ENCODE peak calls at places on chromosomes 12 and 14, in ten cellular contexts. One of them, this sample, is unnamed.

GRCh38 chr12:110908377-110909136 is 11.8 kb downstream of the MYL2 start:
- DNase-seq in NB4: no peak
- DNase-seq in HFF-Myc: no peak
- DNase-seq in astrocyte of the spinal cord: no peak
- DNase-seq in left ventricle myocardium inferior: peak; percentile 55
- DNase-seq in upper lobe of right lung: no peak
- DNase-seq in CD8-positive, alpha-beta memory T cell: no peak
- DNase-seq in PC-9: no peak
- DNase-seq in CD8-positive, alpha-beta T cell: no peak
- DNase-seq in endodermal cell: no peak
- DNase-seq in this sample: no peak

GRCh38 chr12:109553929-109554500 is 19.3 kb downstream of the MMAB start:
- DNase-seq in NB4: no peak
- DNase-seq in HFF-Myc: no peak
- DNase-seq in astrocyte of the spinal cord: no peak
- DNase-seq in left ventricle myocardium inferior: no peak
- DNase-seq in upper lobe of right lung: no peak
- DNase-seq in CD8-positive, alpha-beta memory T cell: no peak
- DNase-seq in PC-9: no peak
- DNase-seq in CD8-positive, alpha-beta T cell: no peak
- DNase-seq in endodermal cell: no peak
- DNase-seq in this sample: no peak

GRCh38 chr12:87280356-87280755 is 748.8 kb downstream of the C12orf50 start:
- DNase-seq in NB4: peak; percentile 48
- DNase-seq in HFF-Myc: no peak
- DNase-seq in astrocyte of the spinal cord: no peak
- DNase-seq in left ventricle myocardium inferior: no peak
- DNase-seq in upper lobe of right lung: no peak
- DNase-seq in CD8-positive, alpha-beta memory T cell: no peak
- DNase-seq in PC-9: no peak
- DNase-seq in CD8-positive, alpha-beta T cell: no peak
- DNase-seq in endodermal cell: no peak
- DNase-seq in this sample: no peak

GRCh38 chr12:104718581-104718980 is 239.5 kb downstream of the SLC41A2 start:
- DNase-seq in NB4: no peak
- DNase-seq in HFF-Myc: no peak
- DNase-seq in astrocyte of the spinal cord: peak; percentile 55
- DNase-seq in left ventricle myocardium inferior: no peak
- DNase-seq in upper lobe of right lung: no peak
- DNase-seq in CD8-positive, alpha-beta memory T cell: no peak
- DNase-seq in PC-9: no peak
- DNase-seq in CD8-positive, alpha-beta T cell: no peak
- DNase-seq in endodermal cell: no peak
- DNase-seq in this sample: no peak

GRCh38 chr12:124369055-124369900 is 74.4 kb downstream of the RFLNA start:
- DNase-seq in NB4: no peak
- DNase-seq in HFF-Myc: no peak
- DNase-seq in astrocyte of the spinal cord: peak; percentile 97
- DNase-seq in left ventricle myocardium inferior: peak; percentile 92
- DNase-seq in upper lobe of right lung: peak; percentile 94
- DNase-seq in CD8-positive, alpha-beta memory T cell: no peak
- DNase-seq in PC-9: peak; percentile 100
- DNase-seq in CD8-positive, alpha-beta T cell: no peak
- DNase-seq in endodermal cell: no peak
- DNase-seq in this sample: peak; percentile 92

GRCh38 chr12:65956056-65956738 is 131.9 kb downstream of the HMGA2 start:
- DNase-seq in NB4: no peak
- DNase-seq in HFF-Myc: no peak
- DNase-seq in astrocyte of the spinal cord: no peak
- DNase-seq in left ventricle myocardium inferior: no peak
- DNase-seq in upper lobe of right lung: no peak
- DNase-seq in CD8-positive, alpha-beta memory T cell: no peak
- DNase-seq in PC-9: no peak
- DNase-seq in CD8-positive, alpha-beta T cell: no peak
- DNase-seq in endodermal cell: no peak
- DNase-seq in this sample: no peak

GRCh38 chr14:31159682-31160296 is 47.8 kb downstream of the HECTD1 start:
- DNase-seq in NB4: no peak
- DNase-seq in HFF-Myc: peak; percentile 24
- DNase-seq in astrocyte of the spinal cord: peak; percentile 19
- DNase-seq in left ventricle myocardium inferior: no peak
- DNase-seq in upper lobe of right lung: no peak
- DNase-seq in CD8-positive, alpha-beta memory T cell: no peak
- DNase-seq in PC-9: no peak
- DNase-seq in CD8-positive, alpha-beta T cell: no peak
- DNase-seq in endodermal cell: no peak
- DNase-seq in this sample: peak; percentile 77

GRCh38 chr12:30423330-30423729 is 272.3 kb downstream of the IPO8 start:
- DNase-seq in NB4: no peak
- DNase-seq in HFF-Myc: no peak
- DNase-seq in astrocyte of the spinal cord: no peak
- DNase-seq in left ventricle myocardium inferior: no peak
- DNase-seq in upper lobe of right lung: no peak
- DNase-seq in CD8-positive, alpha-beta memory T cell: no peak
- DNase-seq in PC-9: no peak
- DNase-seq in CD8-positive, alpha-beta T cell: no peak
- DNase-seq in endodermal cell: no peak
- DNase-seq in this sample: no peak

GRCh38 chr14:59425322-59425945 is 39.7 kb downstream of the GPR135 start:
- DNase-seq in NB4: peak; percentile 81
- DNase-seq in HFF-Myc: no peak
- DNase-seq in astrocyte of the spinal cord: no peak
- DNase-seq in left ventricle myocardium inferior: peak; percentile 38
- DNase-seq in upper lobe of right lung: no peak
- DNase-seq in CD8-positive, alpha-beta memory T cell: no peak
- DNase-seq in PC-9: no peak
- DNase-seq in CD8-positive, alpha-beta T cell: no peak
- DNase-seq in endodermal cell: no peak
- DNase-seq in this sample: peak; percentile 71

GRCh38 chr12:76908303-76909017 is 29.6 kb upstream of the CSRP2 start:
- DNase-seq in NB4: no peak
- DNase-seq in HFF-Myc: no peak
- DNase-seq in astrocyte of the spinal cord: no peak
- DNase-seq in left ventricle myocardium inferior: no peak
- DNase-seq in upper lobe of right lung: no peak
- DNase-seq in CD8-positive, alpha-beta memory T cell: no peak
- DNase-seq in PC-9: no peak
- DNase-seq in CD8-positive, alpha-beta T cell: no peak
- DNase-seq in endodermal cell: peak; percentile 63
- DNase-seq in this sample: no peak

GRCh38 chr14:32896979-32897723 is 41.5 kb upstream of the NPAS3 start:
- DNase-seq in NB4: no peak
- DNase-seq in HFF-Myc: no peak
- DNase-seq in astrocyte of the spinal cord: peak; percentile 67
- DNase-seq in left ventricle myocardium inferior: no peak
- DNase-seq in upper lobe of right lung: no peak
- DNase-seq in CD8-positive, alpha-beta memory T cell: no peak
- DNase-seq in PC-9: no peak
- DNase-seq in CD8-positive, alpha-beta T cell: no peak
- DNase-seq in endodermal cell: no peak
- DNase-seq in this sample: peak; percentile 17

GRCh38 chr14:32898876-32899275 is 39.8 kb upstream of the NPAS3 start:
- DNase-seq in NB4: no peak
- DNase-seq in HFF-Myc: no peak
- DNase-seq in astrocyte of the spinal cord: no peak
- DNase-seq in left ventricle myocardium inferior: no peak
- DNase-seq in upper lobe of right lung: no peak
- DNase-seq in CD8-positive, alpha-beta memory T cell: no peak
- DNase-seq in PC-9: no peak
- DNase-seq in CD8-positive, alpha-beta T cell: no peak
- DNase-seq in endodermal cell: no peak
- DNase-seq in this sample: no peak

GRCh38 chr14:32900602-32901001 is 38.1 kb upstream of the NPAS3 start:
- DNase-seq in NB4: no peak
- DNase-seq in HFF-Myc: no peak
- DNase-seq in astrocyte of the spinal cord: no peak
- DNase-seq in left ventricle myocardium inferior: no peak
- DNase-seq in upper lobe of right lung: no peak
- DNase-seq in CD8-positive, alpha-beta memory T cell: no peak
- DNase-seq in PC-9: no peak
- DNase-seq in CD8-positive, alpha-beta T cell: no peak
- DNase-seq in endodermal cell: no peak
- DNase-seq in this sample: no peak

DNA sequence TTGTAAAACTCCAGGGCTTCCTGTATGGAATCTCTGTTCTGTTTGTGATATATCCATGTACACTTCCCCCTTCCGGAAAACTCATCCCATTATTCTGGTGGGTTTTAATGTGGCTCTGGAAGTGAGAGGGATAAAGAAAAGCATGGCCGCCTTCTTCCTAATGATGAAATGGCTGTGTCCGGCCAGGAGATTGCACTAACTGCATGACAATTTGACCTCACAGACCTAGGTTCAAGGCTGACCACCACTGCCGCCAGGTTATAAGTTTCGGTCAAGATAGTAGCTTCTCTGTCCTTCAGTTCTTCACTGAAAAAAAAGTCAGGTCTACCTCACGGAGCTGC is 41.0 kb upstream of the NPAS3 start:
- DNase-seq in NB4: no peak
- DNase-seq in HFF-Myc: no peak
- DNase-seq in astrocyte of the spinal cord: no peak
- DNase-seq in left ventricle myocardium inferior: no peak
- DNase-seq in upper lobe of right lung: no peak
- DNase-seq in CD8-positive, alpha-beta memory T cell: no peak
- DNase-seq in PC-9: no peak
- DNase-seq in CD8-positive, alpha-beta T cell: no peak
- DNase-seq in endodermal cell: no peak
- DNase-seq in this sample: no peak
- H3K4me3 ChIP-seq in NB4: no peak overlapping the region
- H3K4me3 ChIP-seq in HFF-Myc: peak overlapping the region; percentile 23
- H3K4me3 ChIP-seq in astrocyte of the spinal cord: peak overlapping the region; percentile 44
- H3K4me3 ChIP-seq in left ventricle myocardium inferior: peak overlapping the region; percentile 61
- H3K4me3 ChIP-seq in upper lobe of right lung: peak overlapping the region; percentile 53
- H3K4me3 ChIP-seq in CD8-positive, alpha-beta memory T cell: no peak overlapping the region
- H3K4me3 ChIP-seq in PC-9: peak overlapping the region; percentile 61
- H3K4me3 ChIP-seq in CD8-positive, alpha-beta T cell: no peak overlapping the region
- H3K4me3 ChIP-seq in endodermal cell: no peak overlapping the region
- H3K4me3 ChIP-seq in this sample: peak overlapping the region; percentile 51

DNA sequence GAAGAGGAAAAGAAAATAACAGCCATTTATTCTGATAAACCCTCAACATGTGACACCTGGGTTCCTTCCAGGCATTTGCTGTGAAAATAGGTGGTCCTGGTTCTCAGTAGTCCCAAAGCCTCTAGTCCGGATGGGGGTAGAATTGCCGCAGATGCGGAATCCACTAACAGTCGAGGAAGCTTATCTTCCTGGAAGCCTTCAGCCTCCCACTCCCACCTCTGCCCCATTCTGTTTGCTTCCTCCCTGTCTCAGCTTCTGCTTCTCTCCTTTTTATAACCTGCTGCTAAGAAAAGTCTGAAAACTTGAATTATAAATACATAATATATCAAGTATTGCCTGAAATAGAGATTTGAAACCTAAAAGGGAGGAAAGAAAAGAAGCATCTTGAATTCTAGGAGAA is 14.0 kb upstream of the MAP3K9 start:
- DNase-seq in NB4: no peak
- DNase-seq in HFF-Myc: no peak
- DNase-seq in astrocyte of the spinal cord: no peak
- DNase-seq in left ventricle myocardium inferior: no peak
- DNase-seq in upper lobe of right lung: no peak
- DNase-seq in CD8-positive, alpha-beta memory T cell: no peak
- DNase-seq in PC-9: no peak
- DNase-seq in CD8-positive, alpha-beta T cell: no peak
- DNase-seq in endodermal cell: no peak
- DNase-seq in this sample: no peak
- H3K4me3 ChIP-seq in NB4: peak overlapping the region; percentile 65
- H3K4me3 ChIP-seq in HFF-Myc: peak overlapping the region; percentile 58
- H3K4me3 ChIP-seq in astrocyte of the spinal cord: no peak overlapping the region
- H3K4me3 ChIP-seq in left ventricle myocardium inferior: peak overlapping the region; percentile 85
- H3K4me3 ChIP-seq in upper lobe of right lung: no peak overlapping the region
- H3K4me3 ChIP-seq in CD8-positive, alpha-beta memory T cell: no peak overlapping the region
- H3K4me3 ChIP-seq in PC-9: no peak overlapping the region
- H3K4me3 ChIP-seq in CD8-positive, alpha-beta T cell: no peak overlapping the region
- H3K4me3 ChIP-seq in endodermal cell: peak overlapping the region; percentile 90
- H3K4me3 ChIP-seq in this sample: no peak overlapping the region

DNA sequence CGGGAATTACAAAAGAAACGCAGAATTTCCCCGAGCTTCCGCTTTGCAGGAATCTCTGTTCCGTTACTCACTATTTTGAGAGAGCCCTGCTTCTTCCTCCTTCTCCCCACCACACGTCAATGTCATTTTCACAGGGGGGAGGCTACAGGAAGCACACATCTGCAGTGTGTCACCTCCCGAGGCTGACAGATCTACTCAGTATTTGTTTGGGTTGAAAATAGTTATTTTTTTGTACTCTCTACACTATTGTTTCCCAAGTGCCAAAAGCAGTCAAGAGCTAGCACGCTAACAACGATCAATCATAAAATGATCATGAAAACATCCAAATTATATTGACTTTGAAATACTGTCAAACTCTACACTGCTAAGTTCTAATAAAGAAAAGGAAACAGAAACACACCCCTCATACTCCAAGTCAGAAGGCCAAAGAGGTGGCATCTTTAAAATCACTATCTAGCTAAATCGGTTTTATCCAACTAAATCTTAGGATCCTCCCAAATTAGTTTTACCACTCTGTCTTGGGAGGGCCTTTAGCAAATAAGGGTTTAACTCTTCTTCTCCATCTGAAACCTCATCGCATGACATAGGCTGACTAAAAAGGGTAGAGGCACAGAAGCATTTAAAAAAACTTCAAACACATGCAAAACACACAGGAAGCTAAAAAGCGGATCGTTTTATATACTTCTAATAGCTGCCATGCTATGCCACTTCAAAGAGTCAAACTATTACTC is 51.8 kb downstream of the FOXN3 start:
- DNase-seq in NB4: peak; percentile 89
- DNase-seq in HFF-Myc: no peak
- DNase-seq in astrocyte of the spinal cord: no peak
- DNase-seq in left ventricle myocardium inferior: no peak
- DNase-seq in upper lobe of right lung: no peak
- DNase-seq in CD8-positive, alpha-beta memory T cell: peak; percentile 25
- DNase-seq in PC-9: no peak
- DNase-seq in CD8-positive, alpha-beta T cell: peak; percentile 56
- DNase-seq in endodermal cell: no peak
- DNase-seq in this sample: no peak
- H3K4me3 ChIP-seq in NB4: peak overlapping the region; percentile 44
- H3K4me3 ChIP-seq in HFF-Myc: no peak overlapping the region
- H3K4me3 ChIP-seq in astrocyte of the spinal cord: no peak overlapping the region
- H3K4me3 ChIP-seq in left ventricle myocardium inferior: no peak overlapping the region
- H3K4me3 ChIP-seq in upper lobe of right lung: no peak overlapping the region
- H3K4me3 ChIP-seq in CD8-positive, alpha-beta memory T cell: peak overlapping the region; percentile 50
- H3K4me3 ChIP-seq in PC-9: no peak overlapping the region
- H3K4me3 ChIP-seq in CD8-positive, alpha-beta T cell: peak overlapping the region; percentile 36
- H3K4me3 ChIP-seq in endodermal cell: no peak overlapping the region
- H3K4me3 ChIP-seq in this sample: no peak overlapping the region

DNA sequence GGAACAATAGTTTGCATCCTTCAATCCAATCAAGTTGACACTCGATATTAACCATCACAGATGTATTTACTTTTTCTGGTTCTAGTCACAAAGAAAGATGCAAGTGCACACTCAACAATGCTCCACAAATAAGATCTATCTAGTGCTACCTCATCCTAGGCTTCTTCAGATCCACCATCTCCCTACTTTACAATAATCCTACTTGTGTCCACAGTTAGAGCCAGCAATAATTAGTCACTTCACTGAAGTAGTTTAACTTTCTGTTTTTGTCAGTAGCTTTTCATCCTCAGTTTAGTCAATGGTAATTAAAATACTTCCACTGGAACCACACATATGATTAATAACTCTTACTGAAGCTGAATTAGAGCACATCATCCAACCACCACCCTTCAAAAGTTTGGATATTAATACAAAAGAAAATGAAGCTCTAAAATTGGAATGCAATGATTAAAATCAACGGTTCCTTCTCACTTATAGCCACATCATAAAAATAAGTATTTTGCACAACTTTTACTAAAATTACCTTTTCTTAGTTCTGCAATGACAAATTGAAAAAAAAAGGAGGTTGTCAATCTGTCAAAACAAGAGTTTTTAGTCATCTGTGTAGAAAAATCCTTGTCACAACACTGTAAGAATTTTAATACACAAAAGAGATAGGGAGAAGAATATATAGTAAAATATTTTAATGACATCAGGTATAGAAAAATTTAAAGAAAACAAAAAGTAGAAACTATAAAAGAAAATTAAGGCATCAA is 28.2 kb upstream of the SNRPF start:
- DNase-seq in NB4: no peak
- DNase-seq in HFF-Myc: no peak
- DNase-seq in astrocyte of the spinal cord: no peak
- DNase-seq in left ventricle myocardium inferior: no peak
- DNase-seq in upper lobe of right lung: no peak
- DNase-seq in CD8-positive, alpha-beta memory T cell: no peak
- DNase-seq in PC-9: no peak
- DNase-seq in CD8-positive, alpha-beta T cell: no peak
- DNase-seq in endodermal cell: no peak
- DNase-seq in this sample: no peak
- H3K4me3 ChIP-seq in NB4: no peak overlapping the region
- H3K4me3 ChIP-seq in HFF-Myc: no peak overlapping the region
- H3K4me3 ChIP-seq in astrocyte of the spinal cord: no peak overlapping the region
- H3K4me3 ChIP-seq in left ventricle myocardium inferior: no peak overlapping the region
- H3K4me3 ChIP-seq in upper lobe of right lung: no peak overlapping the region
- H3K4me3 ChIP-seq in CD8-positive, alpha-beta memory T cell: no peak overlapping the region
- H3K4me3 ChIP-seq in PC-9: no peak overlapping the region
- H3K4me3 ChIP-seq in CD8-positive, alpha-beta T cell: no peak overlapping the region
- H3K4me3 ChIP-seq in endodermal cell: no peak overlapping the region
- H3K4me3 ChIP-seq in this sample: no peak overlapping the region